ENCODE peak calls at places on chromosomes 13 and 19, in four cellular contexts. One of them, this sample, is unnamed.

GRCh38 chr19:3250675-3251074 is 26.2 kb downstream of the CELF5 start:
- DNase-seq in thyroid gland: no peak
- DNase-seq in H1: no peak
- DNase-seq in esophagus muscularis mucosa: no peak
- DNase-seq in this sample: no peak

GRCh38 chr13:30331331-30331771 is 24.0 kb upstream of the KATNAL1 start:
- DNase-seq in thyroid gland: no peak
- DNase-seq in H1: no peak
- DNase-seq in esophagus muscularis mucosa: no peak
- DNase-seq in this sample: no peak

GRCh38 chr13:60397693-60398437 is 845 bp downstream of the TDRD3 start:
- DNase-seq in thyroid gland: peak
- DNase-seq in H1: no peak
- DNase-seq in esophagus muscularis mucosa: peak
- DNase-seq in this sample: peak

GRCh38 chr19:32878988-32879387 is 9.4 kb upstream of the SLC7A9 start:
- DNase-seq in thyroid gland: no peak
- DNase-seq in H1: no peak
- DNase-seq in esophagus muscularis mucosa: no peak
- DNase-seq in this sample: no peak

GRCh38 chr19:14837391-14837790 is 2.4 kb upstream of the OR7A5 start:
- DNase-seq in thyroid gland: no peak
- DNase-seq in H1: no peak
- DNase-seq in esophagus muscularis mucosa: no peak
- DNase-seq in this sample: no peak

GRCh38 chr19:40193587-40193849 is 2.3 kb downstream of the MAP3K10 start:
- DNase-seq in thyroid gland: no peak
- DNase-seq in H1: no peak
- DNase-seq in esophagus muscularis mucosa: no peak
- DNase-seq in this sample: no peak

GRCh38 chr13:99265823-99266426 is 7.7 kb upstream of the GPR18 start:
- DNase-seq in thyroid gland: no peak
- DNase-seq in H1: no peak
- DNase-seq in esophagus muscularis mucosa: no peak
- DNase-seq in this sample: peak

GRCh38 chr13:25607096-25607495 is 235.3 kb downstream of the ATP8A2 start:
- DNase-seq in thyroid gland: no peak
- DNase-seq in H1: no peak
- DNase-seq in esophagus muscularis mucosa: no peak
- DNase-seq in this sample: no peak

GRCh38 chr19:6038634-6039405 is 60.9 kb upstream of the RANBP3 start:
- DNase-seq in thyroid gland: no peak
- DNase-seq in H1: no peak
- DNase-seq in esophagus muscularis mucosa: no peak
- DNase-seq in this sample: no peak

GRCh38 chr19:47331490-47331889 is 485 bp upstream of the C5AR2 start:
- DNase-seq in thyroid gland: no peak
- DNase-seq in H1: no peak
- DNase-seq in esophagus muscularis mucosa: no peak
- DNase-seq in this sample: no peak

GRCh38 chr19:29404951-29405727 is 120.7 kb upstream of the VSTM2B start:
- DNase-seq in thyroid gland: no peak
- DNase-seq in H1: peak
- DNase-seq in esophagus muscularis mucosa: no peak
- DNase-seq in this sample: no peak

GRCh38 chr19:41637484-41637883 is 10.6 kb upstream of the CEACAM4 start:
- DNase-seq in thyroid gland: no peak
- DNase-seq in H1: no peak
- DNase-seq in esophagus muscularis mucosa: no peak
- DNase-seq in this sample: no peak

GRCh38 chr19:4343845-4344713 is 717 bp downstream of the MPND start:
- DNase-seq in thyroid gland: peak
- DNase-seq in H1: no peak
- DNase-seq in esophagus muscularis mucosa: no peak
- DNase-seq in this sample: no peak

GRCh38 chr19:44846455-44847143 is 502 bp downstream of the NECTIN2 start:
- DNase-seq in thyroid gland: peak
- DNase-seq in H1: no peak
- DNase-seq in esophagus muscularis mucosa: no peak
- DNase-seq in this sample: no peak

GRCh38 chr19:5130371-5131030 is 161.6 kb downstream of the KDM4B start:
- DNase-seq in thyroid gland: no peak
- DNase-seq in H1: no peak
- DNase-seq in esophagus muscularis mucosa: no peak
- DNase-seq in this sample: no peak

GRCh38 chr19:383922-384800 is 24.8 kb downstream of the C2CD4C start:
- DNase-seq in thyroid gland: peak
- DNase-seq in H1: peak
- DNase-seq in esophagus muscularis mucosa: no peak
- DNase-seq in this sample: no peak

GRCh38 chr19:629961-630714 is 3.2 kb downstream of the POLRMT start:
- DNase-seq in thyroid gland: no peak
- DNase-seq in H1: no peak
- DNase-seq in esophagus muscularis mucosa: no peak
- DNase-seq in this sample: no peak

GRCh38 chr13:110126391-110126961 is 180.5 kb downstream of the COL4A1 start:
- DNase-seq in thyroid gland: peak
- DNase-seq in H1: no peak
- DNase-seq in esophagus muscularis mucosa: peak
- DNase-seq in this sample: peak

GRCh38 chr19:23832717-23833327 is 74.1 kb upstream of the ZNF681 start:
- DNase-seq in thyroid gland: no peak
- DNase-seq in H1: no peak
- DNase-seq in esophagus muscularis mucosa: no peak
- DNase-seq in this sample: no peak

DNA sequence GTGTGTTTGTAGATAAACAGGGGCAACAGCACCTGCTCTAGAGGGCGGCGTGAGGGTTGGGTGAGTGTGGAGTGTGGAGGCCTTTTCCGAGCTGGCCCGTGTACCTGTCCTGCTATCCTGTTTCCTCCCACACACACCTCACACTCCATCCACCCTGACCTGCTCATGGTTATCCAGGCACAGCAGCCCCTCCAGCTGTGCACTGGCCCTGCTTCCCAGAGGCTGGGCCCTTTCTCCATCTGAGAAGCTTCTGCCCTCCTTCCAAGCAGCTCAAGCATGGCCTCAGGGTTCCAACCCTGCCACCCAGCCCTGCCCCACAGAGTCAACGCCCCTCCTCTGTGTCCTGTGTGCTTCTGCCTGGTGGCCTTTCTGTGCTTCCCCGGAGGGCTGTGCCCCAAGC is 86.9 kb downstream of the SOX1 start:
- DNase-seq in thyroid gland: no peak
- DNase-seq in H1: no peak
- DNase-seq in esophagus muscularis mucosa: no peak
- DNase-seq in this sample: no peak
- TF ChIP-seq POLR2A in thyroid gland: no peak
- TF ChIP-seq POLR2A in H1: no peak
- TF ChIP-seq POLR2A in esophagus muscularis mucosa: no peak
- TF ChIP-seq POLR2A in this sample: no peak

DNA sequence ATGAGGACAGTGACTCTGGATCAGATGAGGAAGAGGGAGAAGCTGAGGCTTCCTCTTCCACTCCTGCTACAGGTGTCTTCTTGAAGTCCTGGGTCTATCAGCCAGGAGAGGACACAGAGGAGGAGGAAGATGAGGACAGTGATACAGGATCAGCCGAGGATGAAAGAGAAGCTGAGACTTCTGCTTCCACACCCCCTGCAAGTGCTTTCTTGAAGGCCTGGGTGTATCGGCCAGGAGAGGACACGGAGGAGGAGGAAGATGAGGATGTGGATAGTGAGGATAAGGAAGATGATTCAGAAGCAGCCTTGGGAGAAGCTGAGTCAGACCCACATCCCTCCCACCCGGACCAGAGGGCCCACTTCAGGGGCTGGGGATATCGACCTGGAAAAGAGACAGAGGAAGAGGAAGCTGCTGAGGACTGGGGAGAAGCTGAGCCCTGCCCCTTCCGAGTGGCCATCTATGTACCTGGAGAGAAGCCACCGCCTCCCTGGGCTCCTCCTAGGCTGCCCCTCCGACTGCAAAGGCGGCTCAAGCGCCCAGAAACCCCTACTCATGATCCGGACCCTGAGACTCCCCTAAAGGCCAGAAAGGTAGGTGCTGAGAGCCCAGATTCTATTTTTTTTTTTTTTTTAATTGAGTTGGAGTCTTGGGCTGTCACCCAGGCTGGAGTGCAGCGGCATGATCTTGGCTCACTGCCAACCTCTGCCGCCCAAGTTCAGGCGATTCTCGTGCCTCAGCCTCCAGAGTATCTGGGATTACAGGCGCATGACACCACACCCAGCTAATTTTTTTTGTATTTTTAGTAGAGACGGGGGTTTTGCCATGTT is 2.3 kb downstream of the PPP1R15A start:
- DNase-seq in thyroid gland: peak
- DNase-seq in H1: no peak
- DNase-seq in esophagus muscularis mucosa: no peak
- DNase-seq in this sample: no peak
- TF ChIP-seq POLR2A in thyroid gland: no peak
- TF ChIP-seq POLR2A in H1: no peak
- TF ChIP-seq POLR2A in esophagus muscularis mucosa: no peak
- TF ChIP-seq POLR2A in this sample: no peak

GRCh38 chr13:113159701-113160100 is 1.3 kb downstream of the PROZ start:
- DNase-seq in thyroid gland: no peak
- DNase-seq in H1: no peak
- DNase-seq in esophagus muscularis mucosa: no peak
- DNase-seq in this sample: no peak
- TF ChIP-seq POLR2A in thyroid gland: no peak
- TF ChIP-seq POLR2A in H1: no peak
- TF ChIP-seq POLR2A in esophagus muscularis mucosa: no peak
- TF ChIP-seq POLR2A in this sample: no peak

GRCh38 chr13:46374710-46375109 is 12.3 kb downstream of the RUBCNL start:
- DNase-seq in thyroid gland: no peak
- DNase-seq in H1: no peak
- DNase-seq in esophagus muscularis mucosa: no peak
- DNase-seq in this sample: no peak
- TF ChIP-seq POLR2A in thyroid gland: no peak
- TF ChIP-seq POLR2A in H1: no peak
- TF ChIP-seq POLR2A in esophagus muscularis mucosa: no peak
- TF ChIP-seq POLR2A in this sample: no peak

DNA sequence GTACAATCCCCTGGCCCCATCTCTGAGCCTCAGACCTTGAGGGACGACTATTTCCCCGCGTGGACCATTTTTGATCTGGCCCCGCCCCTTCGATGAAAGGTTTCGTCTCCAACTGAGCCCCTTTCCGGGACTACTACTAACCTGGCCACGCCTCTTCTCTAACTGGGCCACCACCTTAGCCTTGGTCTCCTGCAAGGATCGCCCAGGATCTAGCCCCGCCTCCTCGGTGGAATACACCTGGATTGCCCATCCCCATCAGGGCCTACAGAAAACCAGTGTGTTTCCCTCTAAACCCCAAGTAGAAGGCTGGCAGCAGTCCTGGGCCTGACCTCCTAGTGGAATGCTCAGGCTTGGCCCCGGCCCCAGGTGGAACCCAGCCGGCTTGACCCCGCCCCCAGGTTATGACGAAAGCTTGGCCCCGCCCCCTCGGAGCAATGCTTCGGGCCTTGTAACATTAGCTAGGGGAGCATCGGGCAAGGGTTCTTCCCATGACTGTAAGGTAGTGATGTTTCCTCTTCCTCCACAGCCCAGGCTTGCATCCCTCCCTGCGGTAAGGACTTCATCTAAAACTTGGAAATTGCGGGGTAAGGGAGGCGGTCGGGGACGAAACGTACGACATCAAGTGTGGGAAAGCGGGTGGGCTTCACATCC is 9.1 kb downstream of the SPACA6 start:
- DNase-seq in thyroid gland: peak
- DNase-seq in H1: peak
- DNase-seq in esophagus muscularis mucosa: peak
- DNase-seq in this sample: no peak
- TF ChIP-seq POLR2A in thyroid gland: peak
- TF ChIP-seq POLR2A in H1: no peak
- TF ChIP-seq POLR2A in esophagus muscularis mucosa: no peak
- TF ChIP-seq POLR2A in this sample: no peak

DNA sequence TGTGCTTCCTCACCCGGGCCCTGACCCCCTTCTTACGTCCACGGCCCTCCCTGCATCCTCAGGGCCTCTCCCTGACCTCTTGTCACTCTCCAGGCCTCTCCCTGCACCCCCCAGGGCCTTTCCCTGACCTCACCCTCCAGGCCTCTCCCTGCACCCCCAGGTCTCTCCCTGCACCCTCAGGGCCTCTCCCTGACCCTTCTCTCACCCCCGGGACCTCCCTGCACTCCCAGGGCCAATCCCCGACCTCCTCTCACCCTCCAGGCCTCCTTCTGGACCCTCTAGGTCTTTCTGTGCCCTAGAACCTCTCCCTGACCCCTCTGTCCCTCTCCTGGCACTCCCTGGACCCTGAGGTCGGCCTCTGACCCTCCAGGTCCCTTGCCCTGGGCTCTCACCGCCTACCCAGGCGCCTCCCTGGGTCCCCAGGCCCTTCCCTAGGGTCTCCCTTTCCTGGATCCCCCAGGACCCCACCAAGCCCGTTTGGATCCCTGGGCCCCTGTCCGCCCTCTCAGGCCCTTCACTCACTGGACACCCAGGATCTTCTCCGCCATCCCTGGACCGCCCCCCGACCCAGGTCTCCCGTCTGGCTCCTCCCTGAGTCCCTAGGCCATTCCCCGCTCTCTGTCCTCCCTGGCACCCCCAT is 588 bp downstream of the KMT5C start:
- DNase-seq in thyroid gland: no peak
- DNase-seq in H1: no peak
- DNase-seq in esophagus muscularis mucosa: no peak
- DNase-seq in this sample: no peak
- TF ChIP-seq POLR2A in thyroid gland: no peak
- TF ChIP-seq POLR2A in H1: no peak
- TF ChIP-seq POLR2A in esophagus muscularis mucosa: no peak
- TF ChIP-seq POLR2A in this sample: no peak